ENCODE peak calls at places on chromosomes 2 and 18, in four cellular contexts. N, C, B and P are unnamed samples.

GRCh38 chr2:127164761-127165538 is 55.1 kb downstream of the CYP27C1 start:
- DNase-seq in C (no peak), N (no peak), B (no peak), P (no peak)

GRCh38 chr2:233811732-233812131 is 33.6 kb downstream of the MROH2A start:
- DNase-seq in B (no peak), C (no peak), N (no peak), P (no peak)

GRCh38 chr2:12717191-12717987 is 653 bp downstream of the TRIB2 start:
- DNase-seq in N (peak; percentile 57), B (no peak), C (no peak), P (peak; percentile 43)

GRCh38 chr2:42359894-42360483 is 1.0 kb downstream of the COX7A2L start:
- DNase-seq in B (no peak), C (peak; percentile 65), N (peak; percentile 34), P (no peak)

GRCh38 chr2:88092773-88093172 is 25.1 kb downstream of the SMYD1 start:
- DNase-seq in B (no peak), N (no peak), C (no peak), P (no peak)

GRCh38 chr2:1819396-1819795 is 75.1 kb upstream of the PXDN start:
- DNase-seq in B (no peak), C (no peak), N (no peak), P (no peak)

GRCh38 chr2:189933911-189934399 is 128.6 kb downstream of the MSTN start:
- DNase-seq in N (no peak), B (no peak), C (no peak), P (no peak)

GRCh38 chr2:237293966-237294365 is 120.0 kb downstream of the COL6A3 start:
- DNase-seq in C (no peak), N (no peak), B (no peak), P (no peak)

GRCh38 chr2:152613235-152613634 is 104.0 kb downstream of the PRPF40A start:
- DNase-seq in B (no peak), C (no peak), N (no peak), P (no peak)

GRCh38 chr2:182950546-182950945 is 84.1 kb upstream of the FRZB start:
- DNase-seq in C (no peak), N (no peak), B (no peak), P (no peak)

GRCh38 chr18:32771871-32772499 is 838 bp downstream of the KLHL14 start:
- DNase-seq in B (no peak), C (no peak), N (no peak), P (no peak)

GRCh38 chr2:201191132-201191875 is 8.4 kb downstream of the CASP10 start:
- DNase-seq in B (peak; percentile 32), C (peak; percentile 56), N (no peak), P (no peak)

GRCh38 chr2:12560618-12561017 is 156.1 kb upstream of the TRIB2 start:
- DNase-seq in B (no peak), C (peak; percentile 22), N (no peak), P (no peak)

GRCh38 chr2:216584112-216584511 is 49.1 kb upstream of the IGFBP2 start:
- DNase-seq in B (no peak), N (no peak), C (no peak), P (no peak)

GRCh38 chr18:55982992-55983391 is 395.0 kb upstream of the TCF4 start:
- DNase-seq in C (no peak), B (no peak), N (peak; percentile 15), P (no peak)

GRCh38 chr2:28600176-28600575 is 104.3 kb downstream of the PLB1 start:
- DNase-seq in B (no peak), C (no peak), N (no peak), P (no peak)

GRCh38 chr18:32803571-32803970 is 30.7 kb upstream of the KLHL14 start:
- DNase-seq in C (no peak), N (no peak), B (peak; percentile 21), P (no peak)

GRCh38 chr2:189142893-189143759 is 36.4 kb downstream of the COL5A2 start:
- DNase-seq in B (peak; percentile 16), N (peak; percentile 24), C (peak; percentile 10), P (peak; percentile 18)

GRCh38 chr18:61908661-61909060 is 15.9 kb upstream of the RNF152 start:
- DNase-seq in B (no peak), N (no peak), C (no peak), P (no peak)

GRCh38 chr2:128378231-128379020 is 59.8 kb upstream of the HS6ST1 start:
- DNase-seq in C (no peak), B (no peak), N (no peak), P (no peak)

GRCh38 chr2:5125017-5125730 is 567.0 kb upstream of the SOX11 start:
- DNase-seq in N (no peak), B (no peak), C (no peak), P (no peak)

GRCh38 chr2:28283861-28284260 is 108.8 kb upstream of the FOSL2 start:
- DNase-seq in C (no peak), N (no peak), B (no peak), P (no peak)

GRCh38 chr2:105886029-105886454 is 141.3 kb downstream of the NCK2 start:
- DNase-seq in B (no peak), N (no peak), C (no peak), P (no peak)

GRCh38 chr2:211860224-211860623 is 678.4 kb downstream of the ERBB4 start:
- DNase-seq in B (no peak), N (no peak), C (no peak), P (no peak)

GRCh38 chr2:19480664-19481063 is 122.2 kb upstream of the OSR1 start:
- DNase-seq in N (no peak), B (no peak), C (no peak), P (no peak)

GRCh38 chr2:10006248-10007147 is 36.9 kb upstream of the KLF11 start:
- DNase-seq in N (no peak), B (no peak), C (no peak), P (no peak)

GRCh38 chr2:70283500-70284191 is 9.9 kb downstream of the SNRPG start:
- DNase-seq in B (no peak), C (no peak), N (no peak), P (no peak)

GRCh38 chr2:151437630-151438029 is 27.9 kb downstream of the RIF1 start:
- DNase-seq in B (no peak), C (no peak), N (no peak), P (no peak)

GRCh38 chr2:230925879-230926765 is 1.1 kb upstream of the GPR55 start:
- DNase-seq in B (peak; percentile 70), C (no peak), N (no peak), P (no peak)

GRCh38 chr18:12567849-12568248 is 90.1 kb downstream of the SPIRE1 start:
- DNase-seq in N (no peak), B (no peak), C (no peak), P (no peak)

GRCh38 chr18:25262920-25263319 is 89.0 kb downstream of the ZNF521 start:
- DNase-seq in N (no peak), B (no peak), C (no peak), P (no peak)

DNA sequence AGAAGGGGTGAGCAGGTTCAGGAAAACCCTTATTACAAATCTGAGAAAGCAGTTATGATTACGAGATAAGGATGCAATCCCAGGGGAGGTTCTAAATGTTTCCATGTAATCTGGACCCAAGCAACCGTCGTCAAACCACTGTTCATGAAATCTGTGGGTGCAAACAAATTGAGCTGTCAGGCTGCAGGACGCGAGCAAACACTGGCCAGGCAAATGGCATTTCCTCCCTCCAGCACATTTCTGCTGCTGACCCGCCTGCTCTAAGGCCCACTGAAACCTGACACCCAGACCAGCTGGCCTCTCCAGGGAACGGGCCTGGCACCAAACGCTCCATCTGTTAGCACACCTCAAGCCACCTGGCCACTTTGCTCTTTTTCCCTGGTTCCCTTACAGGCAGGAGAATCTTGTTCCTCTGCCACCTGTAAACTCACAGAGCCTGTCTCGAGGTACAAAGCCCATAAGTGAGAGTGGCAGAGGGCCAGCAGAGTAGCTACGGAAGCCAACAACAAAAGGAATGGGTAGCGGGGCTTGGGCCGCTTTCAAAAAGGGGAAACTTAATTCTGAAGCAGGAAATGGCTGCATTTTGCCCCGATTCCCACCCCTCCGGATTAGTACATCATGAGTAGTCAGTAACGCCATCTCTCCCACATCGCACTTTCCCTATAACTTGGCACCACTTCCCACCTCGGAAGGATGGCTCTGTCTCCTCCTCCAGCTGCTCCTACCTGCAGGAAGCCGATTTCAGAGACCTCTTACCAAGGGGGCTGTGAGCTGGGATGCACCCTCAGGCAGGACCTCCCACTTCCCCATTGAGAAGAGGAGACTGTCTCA is 26.4 kb downstream of the CRACDL start:
- DNase-seq in B (no peak), C (no peak), N (no peak), P (no peak)
- TF ChIP-seq SPI1 in B (no peak), C (peak; percentile 46), N (no peak), P (peak; percentile 18)

DNA sequence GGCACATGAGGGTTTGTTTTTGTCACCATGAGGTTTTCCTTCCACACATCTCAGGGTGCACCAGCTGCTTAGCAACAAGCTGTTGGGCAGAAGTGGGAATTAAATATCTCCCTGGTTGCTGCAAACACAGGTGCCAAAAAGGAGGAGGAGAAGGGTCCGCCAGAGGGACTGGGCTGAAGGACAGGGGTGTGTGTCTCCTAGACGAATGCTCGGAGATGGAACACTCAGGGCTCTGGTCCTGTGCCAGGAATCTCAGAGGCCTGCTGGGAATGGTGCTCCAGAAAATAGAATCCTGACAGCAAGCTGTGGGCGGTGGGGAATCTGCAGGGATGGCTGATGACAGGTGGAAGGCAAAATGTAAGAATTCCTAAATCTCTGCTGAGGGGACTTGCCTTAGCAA is 94.5 kb downstream of the VSNL1 start:
- DNase-seq in B (no peak), C (no peak), N (no peak), P (no peak)
- TF ChIP-seq SPI1 in B (no peak), C (no peak), N (no peak), P (no peak)

DNA sequence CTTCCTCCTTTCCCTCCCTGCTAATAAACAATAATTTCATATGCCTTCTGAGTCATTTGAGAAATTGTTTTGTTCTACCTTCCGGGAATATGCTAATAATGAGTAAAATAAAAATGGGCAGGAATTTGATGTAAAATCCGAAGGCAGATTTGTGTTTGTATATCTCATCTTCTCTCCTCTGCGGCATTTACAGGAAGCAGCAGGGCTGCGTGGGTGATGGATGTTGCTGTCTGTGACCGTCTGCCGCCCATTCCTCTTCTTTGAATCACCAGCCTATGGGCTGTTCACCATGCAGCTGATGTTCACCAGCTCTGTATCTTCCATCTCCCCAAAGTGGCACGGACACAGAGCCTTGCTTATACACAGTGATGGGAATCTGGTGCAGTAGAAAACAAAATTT is 90.0 kb downstream of the ACSL3 start:
- DNase-seq in C (no peak), B (no peak), N (no peak), P (no peak)
- TF ChIP-seq SPI1 in C (no peak), B (no peak), N (no peak), P (no peak)

DNA sequence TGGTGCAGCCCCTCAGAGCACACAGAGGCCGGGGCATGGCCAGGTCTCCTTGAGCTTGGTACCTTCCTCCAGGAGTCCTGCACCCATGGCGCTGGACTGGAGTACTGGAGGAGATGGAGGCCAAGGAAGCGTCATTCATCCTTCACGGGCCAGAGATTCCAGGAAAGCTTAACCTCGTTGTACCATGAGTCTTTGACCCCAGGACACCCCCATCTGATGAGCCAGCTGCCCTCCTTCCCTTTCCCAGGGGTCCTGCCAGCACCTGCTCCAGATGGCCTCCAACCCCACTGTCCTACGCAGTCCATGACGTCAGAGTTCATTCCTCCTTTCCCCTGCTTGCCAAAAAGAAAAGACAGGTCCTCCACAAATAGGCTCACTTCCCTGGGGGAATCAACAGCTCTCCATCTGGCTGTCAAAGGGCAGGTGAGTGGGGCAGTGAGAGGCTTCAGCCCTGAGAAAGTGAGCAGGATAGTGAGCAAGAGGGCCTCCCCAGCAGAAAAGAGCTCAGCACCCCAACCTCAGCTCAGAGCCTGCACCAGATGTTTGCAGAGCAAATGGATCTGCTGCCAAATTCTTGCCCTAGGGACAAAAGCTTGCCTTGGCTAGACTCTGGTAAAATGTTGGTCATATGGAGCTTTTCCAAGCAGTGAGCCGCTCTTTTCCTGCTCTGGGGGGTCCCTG is 4.5 kb upstream of the NPPC start:
- DNase-seq in C (no peak), B (no peak), N (no peak), P (no peak)
- TF ChIP-seq SPI1 in C (no peak), B (no peak), N (no peak), P (no peak)

GRCh38 chr2:66717491-66717890 is 282.6 kb downstream of the MEIS1 start:
- DNase-seq in N (no peak), C (no peak), B (no peak), P (no peak)
- TF ChIP-seq SPI1 in N (no peak), C (no peak), B (no peak), P (no peak)